ENCODE peak calls at places on chromosomes 16 and 17, in six cellular contexts. One of them, this sample, is unnamed.

GRCh38 chr17:7882068-7882467 is 6.5 kb upstream of the CHD3 start:
- DNase-seq in CD8-positive, alpha-beta memory T cell: no peak
- DNase-seq in cardiac muscle cell: no peak
- DNase-seq in epithelial cell of proximal tubule: no peak
- DNase-seq in WERI-Rb-1: no peak
- DNase-seq in neural progenitor cell: no peak
- DNase-seq in this sample: peak

GRCh38 chr17:63601439-63602371 is 1.0 kb downstream of the TACO1 start:
- DNase-seq in CD8-positive, alpha-beta memory T cell: no peak
- DNase-seq in cardiac muscle cell: peak
- DNase-seq in epithelial cell of proximal tubule: no peak
- DNase-seq in WERI-Rb-1: peak
- DNase-seq in neural progenitor cell: peak
- DNase-seq in this sample: no peak

GRCh38 chr17:36920032-36921000 is 17.0 kb upstream of the LHX1 start:
- DNase-seq in CD8-positive, alpha-beta memory T cell: no peak
- DNase-seq in cardiac muscle cell: no peak
- DNase-seq in epithelial cell of proximal tubule: no peak
- DNase-seq in WERI-Rb-1: peak
- DNase-seq in neural progenitor cell: peak
- DNase-seq in this sample: no peak

GRCh38 chr16:58119509-58119845 is 9.7 kb downstream of the CFAP20 start:
- DNase-seq in CD8-positive, alpha-beta memory T cell: no peak
- DNase-seq in cardiac muscle cell: no peak
- DNase-seq in epithelial cell of proximal tubule: no peak
- DNase-seq in WERI-Rb-1: no peak
- DNase-seq in neural progenitor cell: no peak
- DNase-seq in this sample: no peak

GRCh38 chr17:16141685-16142084 is 73.6 kb downstream of the NCOR1 start:
- DNase-seq in CD8-positive, alpha-beta memory T cell: no peak
- DNase-seq in cardiac muscle cell: no peak
- DNase-seq in epithelial cell of proximal tubule: no peak
- DNase-seq in WERI-Rb-1: no peak
- DNase-seq in neural progenitor cell: no peak
- DNase-seq in this sample: no peak

GRCh38 chr17:45131616-45132301 is 556 bp downstream of the PLCD3 start:
- DNase-seq in CD8-positive, alpha-beta memory T cell: peak
- DNase-seq in cardiac muscle cell: peak
- DNase-seq in epithelial cell of proximal tubule: no peak
- DNase-seq in WERI-Rb-1: peak
- DNase-seq in neural progenitor cell: peak
- DNase-seq in this sample: peak

GRCh38 chr16:29784157-29784556 is 6.1 kb downstream of the ZG16 start:
- DNase-seq in CD8-positive, alpha-beta memory T cell: no peak
- DNase-seq in cardiac muscle cell: no peak
- DNase-seq in epithelial cell of proximal tubule: no peak
- DNase-seq in WERI-Rb-1: no peak
- DNase-seq in neural progenitor cell: no peak
- DNase-seq in this sample: no peak

GRCh38 chr17:2924211-2924610 is 128.0 kb downstream of the RAP1GAP2 start:
- DNase-seq in CD8-positive, alpha-beta memory T cell: no peak
- DNase-seq in cardiac muscle cell: peak
- DNase-seq in epithelial cell of proximal tubule: no peak
- DNase-seq in WERI-Rb-1: no peak
- DNase-seq in neural progenitor cell: peak
- DNase-seq in this sample: no peak

GRCh38 chr16:68005786-68006286 is 6.6 kb upstream of the DPEP2 start:
- DNase-seq in CD8-positive, alpha-beta memory T cell: peak
- DNase-seq in cardiac muscle cell: peak
- DNase-seq in epithelial cell of proximal tubule: no peak
- DNase-seq in WERI-Rb-1: no peak
- DNase-seq in neural progenitor cell: no peak
- DNase-seq in this sample: peak

GRCh38 chr17:18981642-18982424 is 22.7 kb downstream of the FAM83G start:
- DNase-seq in CD8-positive, alpha-beta memory T cell: no peak
- DNase-seq in cardiac muscle cell: peak
- DNase-seq in epithelial cell of proximal tubule: no peak
- DNase-seq in WERI-Rb-1: no peak
- DNase-seq in neural progenitor cell: peak
- DNase-seq in this sample: no peak

GRCh38 chr16:27374231-27374793 is 27.7 kb upstream of the IL21R start:
- DNase-seq in CD8-positive, alpha-beta memory T cell: no peak
- DNase-seq in cardiac muscle cell: no peak
- DNase-seq in epithelial cell of proximal tubule: no peak
- DNase-seq in WERI-Rb-1: no peak
- DNase-seq in neural progenitor cell: no peak
- DNase-seq in this sample: peak

GRCh38 chr16:27759947-27760844 is 210.3 kb downstream of the KATNIP start:
- DNase-seq in CD8-positive, alpha-beta memory T cell: no peak
- DNase-seq in cardiac muscle cell: no peak
- DNase-seq in epithelial cell of proximal tubule: no peak
- DNase-seq in WERI-Rb-1: no peak
- DNase-seq in neural progenitor cell: no peak
- DNase-seq in this sample: no peak

GRCh38 chr16:1389762-1390161 is 24.7 kb downstream of the UNKL start:
- DNase-seq in CD8-positive, alpha-beta memory T cell: no peak
- DNase-seq in cardiac muscle cell: no peak
- DNase-seq in epithelial cell of proximal tubule: no peak
- DNase-seq in WERI-Rb-1: no peak
- DNase-seq in neural progenitor cell: no peak
- DNase-seq in this sample: no peak

GRCh38 chr16:64365448-64365858 is 756.4 kb downstream of the CDH11 start:
- DNase-seq in CD8-positive, alpha-beta memory T cell: no peak
- DNase-seq in cardiac muscle cell: no peak
- DNase-seq in epithelial cell of proximal tubule: no peak
- DNase-seq in WERI-Rb-1: no peak
- DNase-seq in neural progenitor cell: no peak
- DNase-seq in this sample: no peak

GRCh38 chr17:73401911-73402310 is 90.1 kb upstream of the CDC42EP4 start:
- DNase-seq in CD8-positive, alpha-beta memory T cell: no peak
- DNase-seq in cardiac muscle cell: peak
- DNase-seq in epithelial cell of proximal tubule: no peak
- DNase-seq in WERI-Rb-1: no peak
- DNase-seq in neural progenitor cell: peak
- DNase-seq in this sample: no peak

GRCh38 chr16:56634715-56635440 is 2.4 kb downstream of the MT1M start:
- DNase-seq in CD8-positive, alpha-beta memory T cell: no peak
- DNase-seq in cardiac muscle cell: no peak
- DNase-seq in epithelial cell of proximal tubule: no peak
- DNase-seq in WERI-Rb-1: no peak
- DNase-seq in neural progenitor cell: peak
- DNase-seq in this sample: no peak

GRCh38 chr17:21204923-21205322 is 9.0 kb downstream of the TMEM11 start:
- DNase-seq in CD8-positive, alpha-beta memory T cell: no peak
- DNase-seq in cardiac muscle cell: no peak
- DNase-seq in epithelial cell of proximal tubule: no peak
- DNase-seq in WERI-Rb-1: no peak
- DNase-seq in neural progenitor cell: no peak
- DNase-seq in this sample: no peak

GRCh38 chr17:2309338-2310143 is 5.8 kb downstream of the SRR start:
- DNase-seq in CD8-positive, alpha-beta memory T cell: no peak
- DNase-seq in cardiac muscle cell: peak
- DNase-seq in epithelial cell of proximal tubule: no peak
- DNase-seq in WERI-Rb-1: no peak
- DNase-seq in neural progenitor cell: no peak
- DNase-seq in this sample: no peak

DNA sequence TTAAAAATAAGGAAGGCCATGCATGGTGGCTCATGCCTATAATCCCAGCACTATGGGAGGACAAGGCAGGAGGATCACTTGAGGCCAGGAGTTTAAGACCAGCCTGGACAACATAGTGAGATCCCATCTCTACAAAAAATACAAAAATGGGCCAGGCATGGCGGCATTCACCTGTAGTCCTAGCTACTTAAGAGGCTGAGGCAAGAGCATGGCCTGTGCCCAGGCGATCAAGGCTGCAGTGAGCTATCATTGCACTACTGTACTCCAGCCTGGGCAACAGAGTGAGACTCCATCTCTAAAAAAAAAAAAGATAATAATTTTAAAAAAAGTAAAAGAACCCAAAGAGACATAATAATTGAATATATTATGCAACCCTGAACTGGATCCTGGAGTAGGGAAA is 83.6 kb upstream of the ZNF423 start:
- DNase-seq in CD8-positive, alpha-beta memory T cell: no peak
- DNase-seq in cardiac muscle cell: no peak
- DNase-seq in epithelial cell of proximal tubule: no peak
- DNase-seq in WERI-Rb-1: no peak
- DNase-seq in neural progenitor cell: no peak
- DNase-seq in this sample: no peak
- H3K4me3 ChIP-seq in CD8-positive, alpha-beta memory T cell: no peak
- H3K4me3 ChIP-seq in cardiac muscle cell: no peak
- H3K4me3 ChIP-seq in epithelial cell of proximal tubule: no peak
- H3K4me3 ChIP-seq in WERI-Rb-1: no peak
- H3K4me3 ChIP-seq in neural progenitor cell: no peak
- H3K4me3 ChIP-seq in this sample: no peak

GRCh38 chr16:55326261-55326802 is 2.3 kb downstream of the IRX6 start:
- DNase-seq in CD8-positive, alpha-beta memory T cell: no peak
- DNase-seq in cardiac muscle cell: no peak
- DNase-seq in epithelial cell of proximal tubule: no peak
- DNase-seq in WERI-Rb-1: no peak
- DNase-seq in neural progenitor cell: peak
- DNase-seq in this sample: no peak

GRCh38 chr16:55323637-55324490 is at the start of gene IRX6:
- DNase-seq in CD8-positive, alpha-beta memory T cell: no peak
- DNase-seq in cardiac muscle cell: peak
- DNase-seq in epithelial cell of proximal tubule: no peak
- DNase-seq in WERI-Rb-1: peak
- DNase-seq in neural progenitor cell: peak
- DNase-seq in this sample: no peak

GRCh38 chr16:55325458-55326109 is 1.6 kb downstream of the IRX6 start:
- DNase-seq in CD8-positive, alpha-beta memory T cell: no peak
- DNase-seq in cardiac muscle cell: no peak
- DNase-seq in epithelial cell of proximal tubule: no peak
- DNase-seq in WERI-Rb-1: no peak
- DNase-seq in neural progenitor cell: no peak
- DNase-seq in this sample: no peak

GRCh38 chr16:55322327-55322726 is 1.7 kb upstream of the IRX6 start:
- DNase-seq in CD8-positive, alpha-beta memory T cell: no peak
- DNase-seq in cardiac muscle cell: no peak
- DNase-seq in epithelial cell of proximal tubule: no peak
- DNase-seq in WERI-Rb-1: no peak
- DNase-seq in neural progenitor cell: no peak
- DNase-seq in this sample: no peak

DNA sequence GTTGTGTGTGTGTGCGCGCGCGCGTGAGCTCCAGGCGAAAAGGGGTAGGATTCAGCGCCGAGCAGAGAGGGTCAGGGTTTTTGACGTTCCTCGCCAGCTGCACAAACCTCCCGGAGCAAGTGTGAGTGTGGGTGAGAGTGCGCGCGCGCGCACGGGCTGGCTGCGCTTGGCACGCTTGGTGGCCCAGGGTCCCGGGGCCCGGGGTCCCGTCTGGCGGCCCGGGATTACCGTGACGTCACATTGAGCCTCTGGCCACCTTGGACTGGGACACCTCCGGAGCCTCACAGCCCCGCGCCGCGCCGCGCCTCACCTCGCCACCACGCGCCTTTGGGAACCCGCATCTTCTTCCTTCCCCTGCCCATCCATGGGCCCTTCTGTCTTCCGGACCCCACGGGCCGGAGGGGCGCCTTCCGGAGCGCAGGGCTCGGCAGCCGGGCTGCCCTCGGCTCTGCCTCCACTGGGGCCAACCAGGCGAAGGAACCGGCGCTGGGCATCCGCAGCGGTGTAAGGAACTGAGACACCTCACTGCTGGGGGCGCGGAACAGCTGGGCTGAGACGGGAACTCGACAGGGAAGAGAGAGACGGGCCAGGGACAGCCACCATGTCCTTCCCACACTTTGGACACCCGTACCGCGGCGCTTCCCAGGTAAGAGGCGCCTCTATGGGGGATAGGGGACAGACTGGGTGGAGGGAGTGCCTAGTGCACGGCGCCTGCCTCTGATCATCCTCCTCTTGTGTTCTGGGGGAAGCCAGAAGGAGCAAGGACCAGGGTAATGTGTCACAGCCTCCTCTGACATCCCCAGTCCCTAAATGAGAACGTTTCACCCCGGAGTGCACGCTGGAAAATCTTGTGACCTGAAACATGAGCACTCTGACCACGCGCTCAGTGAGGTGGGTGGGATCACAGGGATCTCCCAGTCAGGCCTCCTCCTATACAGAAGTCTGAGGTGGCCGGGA is 766 bp downstream of the IRX6 start:
- DNase-seq in CD8-positive, alpha-beta memory T cell: no peak
- DNase-seq in cardiac muscle cell: no peak
- DNase-seq in epithelial cell of proximal tubule: no peak
- DNase-seq in WERI-Rb-1: no peak
- DNase-seq in neural progenitor cell: peak
- DNase-seq in this sample: no peak
- H3K4me3 ChIP-seq in CD8-positive, alpha-beta memory T cell: no peak
- H3K4me3 ChIP-seq in cardiac muscle cell: peak
- H3K4me3 ChIP-seq in epithelial cell of proximal tubule: peak
- H3K4me3 ChIP-seq in WERI-Rb-1: peak
- H3K4me3 ChIP-seq in neural progenitor cell: peak
- H3K4me3 ChIP-seq in this sample: no peak

DNA sequence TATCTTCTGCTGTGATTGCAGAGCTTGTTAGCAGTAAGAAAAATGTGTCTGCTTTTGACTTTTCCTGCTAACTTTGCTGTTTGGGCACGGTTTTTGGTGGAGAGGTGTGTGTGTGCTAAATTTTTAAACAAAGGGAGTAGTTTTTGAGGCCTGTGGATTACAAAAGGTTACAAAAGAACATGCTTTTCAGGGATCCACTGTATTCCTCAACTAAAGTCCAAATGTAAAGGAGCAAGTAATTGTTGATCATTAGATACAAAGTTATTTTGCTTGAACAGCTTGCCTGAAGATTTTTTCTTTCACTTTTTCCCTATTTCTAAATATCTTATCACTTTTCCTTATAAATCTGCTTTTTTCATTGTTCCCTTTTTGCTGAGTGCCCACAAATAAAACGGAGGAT is 2.0 kb downstream of the KPNB1 start:
- DNase-seq in CD8-positive, alpha-beta memory T cell: no peak
- DNase-seq in cardiac muscle cell: no peak
- DNase-seq in epithelial cell of proximal tubule: no peak
- DNase-seq in WERI-Rb-1: no peak
- DNase-seq in neural progenitor cell: no peak
- DNase-seq in this sample: no peak
- H3K4me3 ChIP-seq in CD8-positive, alpha-beta memory T cell: no peak
- H3K4me3 ChIP-seq in cardiac muscle cell: peak
- H3K4me3 ChIP-seq in epithelial cell of proximal tubule: no peak
- H3K4me3 ChIP-seq in WERI-Rb-1: peak
- H3K4me3 ChIP-seq in neural progenitor cell: peak
- H3K4me3 ChIP-seq in this sample: peak

GRCh38 chr16:86523166-86523740 is 12.9 kb downstream of the FOXF1 start:
- DNase-seq in CD8-positive, alpha-beta memory T cell: peak
- DNase-seq in cardiac muscle cell: no peak
- DNase-seq in epithelial cell of proximal tubule: no peak
- DNase-seq in WERI-Rb-1: no peak
- DNase-seq in neural progenitor cell: no peak
- DNase-seq in this sample: no peak

GRCh38 chr16:86522639-86523038 is 12.3 kb downstream of the FOXF1 start:
- DNase-seq in CD8-positive, alpha-beta memory T cell: peak
- DNase-seq in cardiac muscle cell: no peak
- DNase-seq in epithelial cell of proximal tubule: no peak
- DNase-seq in WERI-Rb-1: no peak
- DNase-seq in neural progenitor cell: no peak
- DNase-seq in this sample: no peak

GRCh38 chr16:86525696-86526095 is 15.4 kb downstream of the FOXF1 start:
- DNase-seq in CD8-positive, alpha-beta memory T cell: no peak
- DNase-seq in cardiac muscle cell: no peak
- DNase-seq in epithelial cell of proximal tubule: no peak
- DNase-seq in WERI-Rb-1: no peak
- DNase-seq in neural progenitor cell: no peak
- DNase-seq in this sample: no peak

GRCh38 chr16:86521236-86522197 is 11.2 kb downstream of the FOXF1 start:
- DNase-seq in CD8-positive, alpha-beta memory T cell: peak
- DNase-seq in cardiac muscle cell: no peak
- DNase-seq in epithelial cell of proximal tubule: no peak
- DNase-seq in WERI-Rb-1: no peak
- DNase-seq in neural progenitor cell: no peak
- DNase-seq in this sample: no peak

GRCh38 chr16:86524029-86524428 is 13.7 kb downstream of the FOXF1 start:
- DNase-seq in CD8-positive, alpha-beta memory T cell: no peak
- DNase-seq in cardiac muscle cell: no peak
- DNase-seq in epithelial cell of proximal tubule: no peak
- DNase-seq in WERI-Rb-1: no peak
- DNase-seq in neural progenitor cell: no peak
- DNase-seq in this sample: no peak
- H3K4me3 ChIP-seq in CD8-positive, alpha-beta memory T cell: no peak
- H3K4me3 ChIP-seq in cardiac muscle cell: no peak
- H3K4me3 ChIP-seq in epithelial cell of proximal tubule: no peak
- H3K4me3 ChIP-seq in WERI-Rb-1: no peak
- H3K4me3 ChIP-seq in neural progenitor cell: no peak
- H3K4me3 ChIP-seq in this sample: no peak

This sample was measured in OCI-LY7.